ENCODE peak calls at places on chromosomes 7 and 10, in eight cellular contexts. Q is activated B cell treated with CpG ODN at 0.5 μM for 24 hours, X is uterus, E is neural progenitor cell, O is Calu3, A is breast epithelium, L is kidney, N is nephron progenitor cell. U is an unnamed sample.

GRCh38 chr7:6533893-6534804 is 17.1 kb downstream of the GRID2IP start:
- DNase-seq in Q (no peak), X (no peak), E (no peak), O (no peak), A (no peak), L (no peak), N (no peak), U (no peak)

GRCh38 chr7:74452748-74453320 is 872 bp upstream of the GTF2IRD1 start:
- DNase-seq in Q (no peak), X (peak), E (no peak), O (no peak), A (peak), L (peak), N (peak), U (no peak)

GRCh38 chr10:97571622-97572021 is 957 bp upstream of the ANKRD2 start:
- DNase-seq in Q (no peak), X (no peak), E (no peak), O (peak), A (peak), L (peak), N (no peak), U (peak)

GRCh38 chr7:155921804-155922506 is 109.7 kb upstream of the SHH start:
- DNase-seq in Q (no peak), X (no peak), E (no peak), O (peak), A (peak), L (peak), N (no peak), U (peak)

GRCh38 chr7:38660427-38661099 is 29.4 kb upstream of the AMPH start:
- DNase-seq in Q (no peak), X (no peak), E (peak), O (peak), A (no peak), L (no peak), N (peak), U (no peak)

GRCh38 chr7:139370943-139371313 is 11.2 kb downstream of the LUC7L2 start:
- DNase-seq in Q (no peak), X (no peak), E (no peak), O (no peak), A (no peak), L (no peak), N (no peak), U (no peak)

GRCh38 chr7:30697716-30698460 is 15.6 kb upstream of the CRHR2 start:
- DNase-seq in Q (no peak), X (no peak), E (no peak), O (no peak), A (no peak), L (peak), N (no peak), U (no peak)

GRCh38 chr10:124249812-124250432 is 156.5 kb upstream of the CHST15 start:
- DNase-seq in Q (no peak), X (no peak), E (peak), O (no peak), A (no peak), L (no peak), N (no peak), U (no peak)

GRCh38 chr10:34768261-34768971 is 46.7 kb downstream of the PARD3 start:
- DNase-seq in Q (no peak), X (no peak), E (no peak), O (peak), A (peak), L (peak), N (no peak), U (no peak)

GRCh38 chr7:123569352-123569999 is 11.9 kb upstream of the NDUFA5 start:
- DNase-seq in Q (no peak), X (no peak), E (no peak), O (no peak), A (no peak), L (no peak), N (no peak), U (no peak)

GRCh38 chr7:80783688-80784327 is 135.0 kb downstream of the SEMA3C start:
- DNase-seq in Q (no peak), X (no peak), E (no peak), O (no peak), A (no peak), L (no peak), N (no peak), U (no peak)

GRCh38 chr7:30136743-30137485 is 2.1 kb downstream of the MTURN start:
- DNase-seq in Q (no peak), X (no peak), E (no peak), O (no peak), A (no peak), L (no peak), N (no peak), U (no peak)

GRCh38 chr7:111429781-111430180 is 132.5 kb downstream of the IMMP2L start:
- DNase-seq in Q (no peak), X (no peak), E (no peak), O (no peak), A (no peak), L (no peak), N (no peak), U (no peak)

GRCh38 chr7:38950309-38950708 is 27.4 kb upstream of the POU6F2 start:
- DNase-seq in Q (no peak), X (no peak), E (no peak), O (no peak), A (no peak), L (no peak), N (no peak), U (no peak)

GRCh38 chr10:67607472-67607871 is 88.5 kb downstream of the CTNNA3 start:
- DNase-seq in Q (no peak), X (no peak), E (no peak), O (peak), A (no peak), L (no peak), N (no peak), U (no peak)

GRCh38 chr7:142338633-142339501 is 81.0 kb upstream of the PRSS58 start:
- DNase-seq in Q (no peak), X (no peak), E (peak), O (no peak), A (no peak), L (no peak), N (peak), U (no peak)
- TF ChIP-seq CTCF in Q (no peak), X (no peak), E (peak), O (no peak), A (no peak), L (peak), N (peak), U (no peak)

GRCh38 chr10:12949248-12949647 is 52.3 kb downstream of the CCDC3 start:
- DNase-seq in Q (no peak), X (no peak), E (no peak), O (no peak), A (no peak), L (no peak), N (no peak), U (no peak)
- TF ChIP-seq CTCF in Q (no peak), X (no peak), E (peak), O (no peak), A (no peak), L (no peak), N (no peak), U (no peak)

GRCh38 chr7:94223375-94224084 is 171.2 kb upstream of the COL1A2 start:
- DNase-seq in Q (no peak), X (no peak), E (peak), O (peak), A (no peak), L (no peak), N (peak), U (no peak)
- TF ChIP-seq CTCF in Q (no peak), X (peak), E (peak), O (no peak), A (no peak), L (peak), N (peak), U (peak)

DNA sequence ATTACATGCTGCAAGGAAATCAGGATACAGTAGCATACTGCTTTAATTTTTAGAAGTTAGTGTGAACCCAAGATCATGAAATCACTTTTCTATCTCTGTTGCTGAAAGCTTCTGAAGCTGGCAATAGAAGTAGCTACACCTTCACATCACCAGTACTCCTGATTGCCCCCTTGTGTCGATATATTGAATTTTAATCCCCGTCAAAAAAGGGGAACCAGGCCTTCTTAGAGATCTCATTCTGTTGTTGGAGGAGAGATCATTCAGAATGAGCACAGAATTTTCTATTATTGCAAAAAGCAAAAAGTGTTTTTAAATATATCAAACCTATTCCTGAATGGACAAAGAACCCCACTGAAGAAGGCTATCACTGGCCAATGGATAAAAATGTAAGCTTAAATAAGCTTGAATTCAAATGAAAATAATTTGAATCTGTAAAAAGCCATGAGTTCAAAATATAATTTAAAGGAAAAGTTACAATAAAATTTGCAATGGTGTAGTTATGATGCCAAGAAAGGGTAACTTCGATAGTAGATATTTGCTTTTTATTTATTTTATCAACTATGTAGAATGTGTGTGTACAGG is 39.7 kb upstream of the TEX47 start:
- DNase-seq in Q (no peak), X (no peak), E (peak), O (peak), A (no peak), L (no peak), N (peak), U (no peak)
- TF ChIP-seq CTCF in Q (no peak), X (no peak), E (peak), O (no peak), A (no peak), L (peak), N (peak), U (peak)

DNA sequence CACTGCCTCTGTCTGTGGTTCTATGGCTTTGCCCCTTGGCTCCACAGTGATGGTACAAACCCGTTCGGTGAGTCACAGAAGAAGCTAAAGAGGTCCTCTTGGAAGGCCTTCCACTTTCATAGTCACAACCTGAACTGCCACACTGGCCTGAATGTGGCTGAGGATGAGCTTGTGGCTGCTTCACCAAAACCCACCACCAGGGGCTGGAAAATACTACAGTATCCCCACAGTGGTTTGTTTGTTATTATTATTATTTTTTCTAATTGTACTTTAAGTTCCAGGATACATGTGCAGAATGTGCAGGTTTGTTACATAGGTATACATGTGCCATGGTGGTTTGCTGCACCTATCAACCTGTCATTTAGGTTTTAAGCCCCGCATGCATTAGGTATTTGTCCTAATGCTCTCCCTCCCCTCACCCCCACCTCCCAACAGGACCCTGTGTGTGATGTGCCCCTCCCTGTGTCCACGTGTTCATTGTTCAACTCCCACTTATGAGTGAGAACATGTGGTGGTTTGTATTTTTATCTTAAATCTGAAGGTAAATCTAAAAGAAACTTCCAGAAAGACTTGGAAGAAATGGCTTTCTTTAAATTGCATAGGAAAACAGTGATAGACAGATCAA is 160.8 kb upstream of the NPSR1 start:
- DNase-seq in Q (no peak), X (no peak), E (peak), O (peak), A (no peak), L (no peak), N (peak), U (no peak)
- TF ChIP-seq CTCF in Q (no peak), X (no peak), E (peak), O (peak), A (no peak), L (no peak), N (peak), U (peak)

GRCh38 chr10:130737622-130738021 is 573.9 kb downstream of the TCERG1L start:
- DNase-seq in Q (no peak), X (no peak), E (peak), O (no peak), A (no peak), L (peak), N (peak), U (no peak)

GRCh38 chr10:130740788-130741785 is 570.4 kb downstream of the TCERG1L start:
- DNase-seq in Q (no peak), X (no peak), E (no peak), O (no peak), A (no peak), L (no peak), N (no peak), U (no peak)

GRCh38 chr10:130740166-130740565 is 571.4 kb downstream of the TCERG1L start:
- DNase-seq in Q (no peak), X (no peak), E (no peak), O (no peak), A (no peak), L (peak), N (no peak), U (no peak)

GRCh38 chr10:130739757-130740145 is 571.8 kb downstream of the TCERG1L start:
- DNase-seq in Q (no peak), X (no peak), E (no peak), O (no peak), A (no peak), L (no peak), N (no peak), U (no peak)

GRCh38 chr10:130739016-130739756 is 572.3 kb downstream of the TCERG1L start:
- DNase-seq in Q (no peak), X (no peak), E (no peak), O (no peak), A (no peak), L (no peak), N (no peak), U (no peak)
- TF ChIP-seq CTCF in Q (no peak), X (no peak), E (no peak), O (no peak), A (no peak), L (no peak), N (no peak), U (no peak)